ENCODE peak calls at places on chromosomes 1 and 21, in nine cellular contexts. N, Q, X, Y, B, P, D, O and F are unnamed samples.

GRCh38 chr21:36419996-36420395 is 34.8 kb downstream of the CHAF1B start:
- DNase-seq in N (peak), Q (peak), X (no peak), Y (no peak), B (peak), P (peak), D (peak), O (peak), F (peak)

GRCh38 chr1:204336642-204337041 is 23.1 kb downstream of the PLEKHA6 start:
- DNase-seq in N (peak), Q (no peak), X (no peak), Y (no peak), B (no peak), P (no peak), D (no peak), O (no peak), F (no peak)

GRCh38 chr1:99764439-99764838 is 2.0 kb downstream of the FRRS1 start:
- DNase-seq in N (no peak), Q (no peak), X (no peak), Y (no peak), B (no peak), P (no peak), D (no peak), O (no peak), F (no peak)

GRCh38 chr1:200890818-200891773 is 3.6 kb upstream of the INAVA start:
- DNase-seq in N (peak), Q (peak), X (no peak), Y (no peak), B (peak), P (peak), D (no peak), O (peak), F (peak)

GRCh38 chr1:203692565-203693470 is 66.2 kb downstream of the ATP2B4 start:
- DNase-seq in N (peak), Q (no peak), X (no peak), Y (no peak), B (peak), P (peak), D (no peak), O (peak), F (peak)

GRCh38 chr21:38989745-38990423 is 184.2 kb downstream of the ETS2 start:
- DNase-seq in N (no peak), Q (no peak), X (no peak), Y (no peak), B (peak), P (peak), D (no peak), O (peak), F (no peak)

GRCh38 chr1:203796223-203796747 is 862 bp downstream of the ZBED6 start:
- DNase-seq in N (no peak), Q (peak), X (no peak), Y (no peak), B (peak), P (peak), D (peak), O (peak), F (peak)

GRCh38 chr1:244667797-244668196 is 14.9 kb downstream of the DESI2 start:
- DNase-seq in N (no peak), Q (no peak), X (no peak), Y (no peak), B (no peak), P (no peak), D (no peak), O (no peak), F (no peak)

GRCh38 chr21:33064623-33064996 is 5.3 kb upstream of the OLIG1 start:
- DNase-seq in N (peak), Q (peak), X (no peak), Y (no peak), B (no peak), P (no peak), D (no peak), O (no peak), F (no peak)